ENCODE peak calls at places on chromosomes 11 and 22, in ten cellular contexts. One of them, this sample, is unnamed.

GRCh38 chr11:100010393-100010792 is 676.7 kb upstream of the ARHGAP42 start:
- DNase-seq in vagina: no peak
- DNase-seq in sigmoid colon: no peak
- DNase-seq in esophagus muscularis mucosa: no peak
- DNase-seq in Panc1: no peak
- DNase-seq in suprapubic skin: no peak
- DNase-seq in GM23338: peak; percentile 59
- DNase-seq in upper lobe of left lung: no peak
- DNase-seq in stomach: no peak
- DNase-seq in K562: no peak
- DNase-seq in this sample: no peak

GRCh38 chr22:27748355-27749168 is 53.0 kb downstream of the MN1 start:
- DNase-seq in vagina: no peak
- DNase-seq in sigmoid colon: peak; percentile 69
- DNase-seq in esophagus muscularis mucosa: no peak
- DNase-seq in Panc1: no peak
- DNase-seq in suprapubic skin: no peak
- DNase-seq in GM23338: peak; percentile 74
- DNase-seq in upper lobe of left lung: no peak
- DNase-seq in stomach: no peak
- DNase-seq in K562: no peak
- DNase-seq in this sample: no peak

GRCh38 chr11:8745431-8745986 is 62.9 kb downstream of the RPL27A start:
- DNase-seq in vagina: no peak
- DNase-seq in sigmoid colon: peak; percentile 19
- DNase-seq in esophagus muscularis mucosa: no peak
- DNase-seq in Panc1: no peak
- DNase-seq in suprapubic skin: no peak
- DNase-seq in GM23338: no peak
- DNase-seq in upper lobe of left lung: no peak
- DNase-seq in stomach: no peak
- DNase-seq in K562: no peak
- DNase-seq in this sample: no peak

GRCh38 chr11:94928146-94928995 is 45.0 kb downstream of the CWC15 start:
- DNase-seq in vagina: peak; percentile 32
- DNase-seq in sigmoid colon: no peak
- DNase-seq in esophagus muscularis mucosa: no peak
- DNase-seq in Panc1: no peak
- DNase-seq in suprapubic skin: no peak
- DNase-seq in GM23338: no peak
- DNase-seq in upper lobe of left lung: no peak
- DNase-seq in stomach: no peak
- DNase-seq in K562: no peak
- DNase-seq in this sample: no peak

GRCh38 chr11:83063073-83063754 is 8.5 kb downstream of the RAB30 start:
- DNase-seq in vagina: no peak
- DNase-seq in sigmoid colon: no peak
- DNase-seq in esophagus muscularis mucosa: peak; percentile 80
- DNase-seq in Panc1: no peak
- DNase-seq in suprapubic skin: no peak
- DNase-seq in GM23338: peak; percentile 28
- DNase-seq in upper lobe of left lung: no peak
- DNase-seq in stomach: no peak
- DNase-seq in K562: no peak
- DNase-seq in this sample: no peak

GRCh38 chr11:64372802-64373597 is 14.0 kb downstream of the RPS6KA4 start:
- DNase-seq in vagina: no peak
- DNase-seq in sigmoid colon: no peak
- DNase-seq in esophagus muscularis mucosa: no peak
- DNase-seq in Panc1: peak; percentile 25
- DNase-seq in suprapubic skin: peak; percentile 71
- DNase-seq in GM23338: peak; percentile 60
- DNase-seq in upper lobe of left lung: no peak
- DNase-seq in stomach: no peak
- DNase-seq in K562: peak; percentile 95
- DNase-seq in this sample: no peak

GRCh38 chr11:36150986-36151385 is 138.2 kb downstream of the COMMD9 start:
- DNase-seq in vagina: no peak
- DNase-seq in sigmoid colon: no peak
- DNase-seq in esophagus muscularis mucosa: no peak
- DNase-seq in Panc1: no peak
- DNase-seq in suprapubic skin: no peak
- DNase-seq in GM23338: no peak
- DNase-seq in upper lobe of left lung: no peak
- DNase-seq in stomach: no peak
- DNase-seq in K562: no peak
- DNase-seq in this sample: no peak

GRCh38 chr11:83087035-83087434 is 15.3 kb upstream of the RAB30 start:
- DNase-seq in vagina: no peak
- DNase-seq in sigmoid colon: no peak
- DNase-seq in esophagus muscularis mucosa: no peak
- DNase-seq in Panc1: no peak
- DNase-seq in suprapubic skin: no peak
- DNase-seq in GM23338: no peak
- DNase-seq in upper lobe of left lung: no peak
- DNase-seq in stomach: no peak
- DNase-seq in K562: no peak
- DNase-seq in this sample: no peak

GRCh38 chr22:39244496-39245129 is at the start of gene PDGFB:
- DNase-seq in vagina: no peak
- DNase-seq in sigmoid colon: no peak
- DNase-seq in esophagus muscularis mucosa: no peak
- DNase-seq in Panc1: no peak
- DNase-seq in suprapubic skin: no peak
- DNase-seq in GM23338: peak; percentile 52
- DNase-seq in upper lobe of left lung: no peak
- DNase-seq in stomach: peak; percentile 61
- DNase-seq in K562: peak; percentile 47
- DNase-seq in this sample: no peak

GRCh38 chr11:45755281-45755859 is 49.6 kb upstream of the SLC35C1 start:
- DNase-seq in vagina: no peak
- DNase-seq in sigmoid colon: no peak
- DNase-seq in esophagus muscularis mucosa: no peak
- DNase-seq in Panc1: no peak
- DNase-seq in suprapubic skin: no peak
- DNase-seq in GM23338: peak; percentile 21
- DNase-seq in upper lobe of left lung: no peak
- DNase-seq in stomach: no peak
- DNase-seq in K562: no peak
- DNase-seq in this sample: no peak
- H3K4me1 ChIP-seq in vagina: peaks cover 10% of the 10 kb centered on the region
- H3K4me1 ChIP-seq in sigmoid colon: no peaks in the 10 kb centered on the region
- H3K4me1 ChIP-seq in esophagus muscularis mucosa: peaks cover 7% of the 10 kb centered on the region
- H3K4me1 ChIP-seq in Panc1: no peaks in the 10 kb centered on the region
- H3K4me1 ChIP-seq in suprapubic skin: peaks cover 13% of the 10 kb centered on the region
- H3K4me1 ChIP-seq in GM23338: peaks cover 14% of the 10 kb centered on the region
- H3K4me1 ChIP-seq in upper lobe of left lung: no peaks in the 10 kb centered on the region
- H3K4me1 ChIP-seq in stomach: peaks cover 23% of the 10 kb centered on the region
- H3K4me1 ChIP-seq in K562: no peaks in the 10 kb centered on the region
- H3K4me1 ChIP-seq in this sample: no peaks in the 10 kb centered on the region

DNA sequence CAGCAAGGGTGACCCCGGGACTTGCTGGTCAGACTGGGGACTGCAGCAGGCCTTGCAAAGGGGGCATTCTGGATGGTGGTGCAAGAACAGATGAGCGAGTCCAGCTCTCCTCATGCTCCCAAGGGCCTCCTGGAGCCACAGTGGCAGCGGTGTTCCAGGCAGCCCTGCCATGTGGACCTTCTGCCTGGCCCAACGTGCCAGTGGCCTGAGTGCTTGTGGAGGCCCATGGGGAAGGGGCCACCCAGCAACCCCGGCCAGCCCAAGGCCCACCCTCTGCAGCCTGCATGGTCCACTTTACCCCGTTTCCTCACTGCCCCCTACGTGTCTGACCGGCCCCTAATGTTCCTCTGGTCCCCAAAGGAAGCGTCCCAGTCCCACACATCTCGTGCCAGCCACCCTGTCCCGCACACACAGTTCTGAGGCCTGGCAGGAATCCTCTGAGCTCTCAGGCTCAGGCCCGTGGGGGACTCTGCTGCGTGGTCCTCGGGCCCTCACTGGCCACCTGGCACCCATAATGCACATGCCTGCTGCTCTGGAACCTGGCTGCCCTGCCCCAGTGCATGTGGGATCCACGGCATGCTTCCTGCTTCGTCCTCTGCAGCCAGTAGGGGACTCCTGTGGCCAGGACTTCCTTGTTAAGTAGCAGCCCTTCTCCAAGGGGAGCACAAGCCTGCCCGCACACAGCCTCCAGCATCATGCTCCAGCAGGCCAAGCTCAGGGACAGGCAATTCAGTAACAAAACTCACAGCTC is 85.5 kb downstream of the DGCR2 start:
- DNase-seq in vagina: no peak
- DNase-seq in sigmoid colon: no peak
- DNase-seq in esophagus muscularis mucosa: no peak
- DNase-seq in Panc1: no peak
- DNase-seq in suprapubic skin: peak; percentile 79
- DNase-seq in GM23338: peak; percentile 55
- DNase-seq in upper lobe of left lung: peak; percentile 20
- DNase-seq in stomach: no peak
- DNase-seq in K562: no peak
- DNase-seq in this sample: no peak
- TF ChIP-seq POLR2AphosphoS5 in vagina: no peak
- TF ChIP-seq POLR2AphosphoS5 in sigmoid colon: no peak
- TF ChIP-seq POLR2AphosphoS5 in esophagus muscularis mucosa: no peak
- TF ChIP-seq POLR2AphosphoS5 in Panc1: no peak
- TF ChIP-seq POLR2AphosphoS5 in suprapubic skin: no peak
- TF ChIP-seq POLR2AphosphoS5 in GM23338: no peak
- TF ChIP-seq POLR2AphosphoS5 in upper lobe of left lung: no peak
- TF ChIP-seq POLR2AphosphoS5 in stomach: no peak
- TF ChIP-seq POLR2AphosphoS5 in K562: no peak
- TF ChIP-seq POLR2AphosphoS5 in this sample: no peak

GRCh38 chr11:109035261-109035660 is 370.4 kb downstream of the DDX10 start:
- DNase-seq in vagina: no peak
- DNase-seq in sigmoid colon: no peak
- DNase-seq in esophagus muscularis mucosa: no peak
- DNase-seq in Panc1: no peak
- DNase-seq in suprapubic skin: no peak
- DNase-seq in GM23338: no peak
- DNase-seq in upper lobe of left lung: no peak
- DNase-seq in stomach: no peak
- DNase-seq in K562: no peak
- DNase-seq in this sample: no peak
- TF ChIP-seq CTCF in vagina: no peak
- TF ChIP-seq CTCF in sigmoid colon: no peak
- TF ChIP-seq CTCF in esophagus muscularis mucosa: no peak
- TF ChIP-seq CTCF in Panc1: no peak
- TF ChIP-seq CTCF in suprapubic skin: no peak
- TF ChIP-seq CTCF in GM23338: no peak
- TF ChIP-seq CTCF in upper lobe of left lung: no peak
- TF ChIP-seq CTCF in stomach: no peak
- TF ChIP-seq CTCF in K562: no peak
- TF ChIP-seq CTCF in this sample: no peak

GRCh38 chr11:47987781-47988180 is 7.4 kb downstream of the PTPRJ start:
- DNase-seq in vagina: no peak
- DNase-seq in sigmoid colon: peak; percentile 68
- DNase-seq in esophagus muscularis mucosa: no peak
- DNase-seq in Panc1: no peak
- DNase-seq in suprapubic skin: no peak
- DNase-seq in GM23338: no peak
- DNase-seq in upper lobe of left lung: no peak
- DNase-seq in stomach: peak; percentile 55
- DNase-seq in K562: no peak
- DNase-seq in this sample: peak; percentile 33
- H3K4me1 ChIP-seq in vagina: no peaks in the 10 kb centered on the region
- H3K4me1 ChIP-seq in sigmoid colon: no peaks in the 10 kb centered on the region
- H3K4me1 ChIP-seq in esophagus muscularis mucosa: peaks cover 17% of the 10 kb centered on the region
- H3K4me1 ChIP-seq in Panc1: peaks cover 73% of the 10 kb centered on the region
- H3K4me1 ChIP-seq in suprapubic skin: peaks cover 10% of the 10 kb centered on the region
- H3K4me1 ChIP-seq in GM23338: peaks cover 26% of the 10 kb centered on the region
- H3K4me1 ChIP-seq in upper lobe of left lung: peaks cover 24% of the 10 kb centered on the region
- H3K4me1 ChIP-seq in stomach: peaks cover 84% of the 10 kb centered on the region
- H3K4me1 ChIP-seq in K562: peaks cover 55% of the 10 kb centered on the region
- H3K4me1 ChIP-seq in this sample: no peaks in the 10 kb centered on the region

DNA sequence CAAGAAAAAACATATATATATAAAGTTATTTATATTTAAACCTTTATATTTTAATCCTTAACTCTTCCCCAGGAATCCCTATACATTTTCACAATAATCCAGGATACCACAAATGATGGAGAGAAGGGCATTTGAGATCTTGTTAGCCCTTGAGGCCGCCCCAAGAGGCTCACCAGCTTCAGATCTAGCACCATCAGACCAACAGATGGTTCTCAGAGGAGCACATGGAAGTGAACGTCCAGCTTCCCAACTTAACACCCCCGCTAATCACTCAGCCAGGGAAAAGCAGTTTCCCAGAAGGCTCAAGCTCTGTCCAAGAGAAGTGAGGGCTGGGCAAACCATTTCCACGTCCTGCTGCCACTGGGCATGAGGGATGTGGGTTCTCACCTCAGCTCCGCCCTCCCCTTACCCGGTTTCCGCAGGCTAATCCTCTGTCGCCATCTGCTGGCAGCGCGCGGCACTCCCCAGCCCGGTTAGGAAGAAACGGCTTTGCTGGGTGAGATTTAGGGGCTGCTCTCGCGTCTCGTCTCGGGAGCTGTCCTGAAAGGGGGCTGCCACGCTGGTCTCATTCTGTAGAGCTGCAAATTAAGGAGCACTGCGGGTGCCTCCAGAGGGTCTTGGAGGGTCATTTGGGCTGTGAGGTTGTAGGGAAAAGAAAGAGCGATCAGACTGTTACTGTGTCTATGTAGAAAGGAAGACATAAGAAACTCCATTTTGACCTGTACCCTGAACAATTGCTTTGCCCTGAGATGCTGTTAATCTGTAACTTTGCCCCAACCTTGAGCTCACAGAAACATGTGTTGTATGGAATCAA is 6.8 kb upstream of the FAM111A start:
- DNase-seq in vagina: no peak
- DNase-seq in sigmoid colon: peak; percentile 85
- DNase-seq in esophagus muscularis mucosa: peak; percentile 94
- DNase-seq in Panc1: no peak
- DNase-seq in suprapubic skin: peak; percentile 92
- DNase-seq in GM23338: peak; percentile 88
- DNase-seq in upper lobe of left lung: peak; percentile 85
- DNase-seq in stomach: peak; percentile 86
- DNase-seq in K562: peak; percentile 83
- DNase-seq in this sample: peak; percentile 54
- TF ChIP-seq POLR2AphosphoS5 in vagina: no peak
- TF ChIP-seq POLR2AphosphoS5 in sigmoid colon: no peak
- TF ChIP-seq POLR2AphosphoS5 in esophagus muscularis mucosa: no peak
- TF ChIP-seq POLR2AphosphoS5 in Panc1: no peak
- TF ChIP-seq POLR2AphosphoS5 in suprapubic skin: no peak
- TF ChIP-seq POLR2AphosphoS5 in GM23338: no peak
- TF ChIP-seq POLR2AphosphoS5 in upper lobe of left lung: no peak
- TF ChIP-seq POLR2AphosphoS5 in stomach: no peak
- TF ChIP-seq POLR2AphosphoS5 in K562: no peak
- TF ChIP-seq POLR2AphosphoS5 in this sample: no peak